ENCODE peak calls at places on chromosomes 12 and 14, in ten cellular contexts. One of them, this sample, is unnamed. For H4K20me1, the result is how much of the 10 kb centered on the place peaks cover.

GRCh38 chr12:29743072-29743471 is 40.7 kb downstream of the TMTC1 start:
- DNase-seq in HCT116: no peak
- DNase-seq in GM23248: no peak
- DNase-seq in H1: no peak
- DNase-seq in OCI-LY7: no peak
- DNase-seq in IMR-90: no peak
- DNase-seq in fibroblast of lung: no peak
- DNase-seq in neural progenitor cell: no peak
- DNase-seq in GM12878: no peak
- DNase-seq in MM.1S: no peak
- DNase-seq in this sample: no peak

GRCh38 chr12:23127701-23128100 is 502.7 kb downstream of the ETNK1 start:
- DNase-seq in HCT116: no peak
- DNase-seq in GM23248: no peak
- DNase-seq in H1: no peak
- DNase-seq in OCI-LY7: no peak
- DNase-seq in IMR-90: no peak
- DNase-seq in fibroblast of lung: no peak
- DNase-seq in neural progenitor cell: no peak
- DNase-seq in GM12878: no peak
- DNase-seq in MM.1S: no peak
- DNase-seq in this sample: no peak

GRCh38 chr12:3641428-3641883 is 111.5 kb downstream of the CRACR2A start:
- DNase-seq in HCT116: no peak
- DNase-seq in GM23248: peak
- DNase-seq in H1: no peak
- DNase-seq in OCI-LY7: no peak
- DNase-seq in IMR-90: peak
- DNase-seq in fibroblast of lung: peak
- DNase-seq in neural progenitor cell: no peak
- DNase-seq in GM12878: no peak
- DNase-seq in MM.1S: no peak
- DNase-seq in this sample: no peak

GRCh38 chr12:62292761-62293446 is 32.7 kb downstream of the USP15 start:
- DNase-seq in HCT116: no peak
- DNase-seq in GM23248: no peak
- DNase-seq in H1: no peak
- DNase-seq in OCI-LY7: no peak
- DNase-seq in IMR-90: no peak
- DNase-seq in fibroblast of lung: no peak
- DNase-seq in neural progenitor cell: no peak
- DNase-seq in GM12878: no peak
- DNase-seq in MM.1S: no peak
- DNase-seq in this sample: no peak

GRCh38 chr12:102811125-102811737 is 105.8 kb downstream of the PAH start:
- DNase-seq in HCT116: peak
- DNase-seq in GM23248: peak
- DNase-seq in H1: no peak
- DNase-seq in OCI-LY7: peak
- DNase-seq in IMR-90: no peak
- DNase-seq in fibroblast of lung: no peak
- DNase-seq in neural progenitor cell: peak
- DNase-seq in GM12878: no peak
- DNase-seq in MM.1S: peak
- DNase-seq in this sample: peak

GRCh38 chr12:4112290-4112689 is 161.3 kb upstream of the CCND2 start:
- DNase-seq in HCT116: no peak
- DNase-seq in GM23248: no peak
- DNase-seq in H1: no peak
- DNase-seq in OCI-LY7: no peak
- DNase-seq in IMR-90: no peak
- DNase-seq in fibroblast of lung: no peak
- DNase-seq in neural progenitor cell: no peak
- DNase-seq in GM12878: peak
- DNase-seq in MM.1S: no peak
- DNase-seq in this sample: no peak

GRCh38 chr14:100466111-100466856 is 120.9 kb downstream of the BEGAIN start:
- DNase-seq in HCT116: no peak
- DNase-seq in GM23248: no peak
- DNase-seq in H1: no peak
- DNase-seq in OCI-LY7: no peak
- DNase-seq in IMR-90: no peak
- DNase-seq in fibroblast of lung: no peak
- DNase-seq in neural progenitor cell: no peak
- DNase-seq in GM12878: no peak
- DNase-seq in MM.1S: no peak
- DNase-seq in this sample: peak

GRCh38 chr14:91202234-91202974 is 42.1 kb downstream of the GPR68 start:
- DNase-seq in HCT116: no peak
- DNase-seq in GM23248: peak
- DNase-seq in H1: no peak
- DNase-seq in OCI-LY7: no peak
- DNase-seq in IMR-90: no peak
- DNase-seq in fibroblast of lung: no peak
- DNase-seq in neural progenitor cell: peak
- DNase-seq in GM12878: no peak
- DNase-seq in MM.1S: no peak
- DNase-seq in this sample: no peak

GRCh38 chr12:46388427-46388992 is 15.9 kb upstream of the SLC38A2 start:
- DNase-seq in HCT116: no peak
- DNase-seq in GM23248: peak
- DNase-seq in H1: no peak
- DNase-seq in OCI-LY7: peak
- DNase-seq in IMR-90: peak
- DNase-seq in fibroblast of lung: no peak
- DNase-seq in neural progenitor cell: no peak
- DNase-seq in GM12878: peak
- DNase-seq in MM.1S: peak
- DNase-seq in this sample: no peak

GRCh38 chr14:95157987-95158712 is 821 bp upstream of the DICER1 start:
- DNase-seq in HCT116: no peak
- DNase-seq in GM23248: peak
- DNase-seq in H1: no peak
- DNase-seq in OCI-LY7: peak
- DNase-seq in IMR-90: no peak
- DNase-seq in fibroblast of lung: no peak
- DNase-seq in neural progenitor cell: no peak
- DNase-seq in GM12878: no peak
- DNase-seq in MM.1S: peak
- DNase-seq in this sample: peak

GRCh38 chr14:69580009-69580577 is 5.4 kb upstream of the CCDC177 start:
- DNase-seq in HCT116: peak
- DNase-seq in GM23248: peak
- DNase-seq in H1: no peak
- DNase-seq in OCI-LY7: peak
- DNase-seq in IMR-90: peak
- DNase-seq in fibroblast of lung: peak
- DNase-seq in neural progenitor cell: peak
- DNase-seq in GM12878: no peak
- DNase-seq in MM.1S: peak
- DNase-seq in this sample: peak

GRCh38 chr14:38762845-38763244 is 340.2 kb downstream of the SEC23A start:
- DNase-seq in HCT116: no peak
- DNase-seq in GM23248: no peak
- DNase-seq in H1: no peak
- DNase-seq in OCI-LY7: no peak
- DNase-seq in IMR-90: no peak
- DNase-seq in fibroblast of lung: no peak
- DNase-seq in neural progenitor cell: no peak
- DNase-seq in GM12878: no peak
- DNase-seq in MM.1S: no peak
- DNase-seq in this sample: no peak

GRCh38 chr12:116213885-116214527 is 63.5 kb downstream of the MED13L start:
- DNase-seq in HCT116: no peak
- DNase-seq in GM23248: no peak
- DNase-seq in H1: no peak
- DNase-seq in OCI-LY7: no peak
- DNase-seq in IMR-90: no peak
- DNase-seq in fibroblast of lung: no peak
- DNase-seq in neural progenitor cell: no peak
- DNase-seq in GM12878: no peak
- DNase-seq in MM.1S: no peak
- DNase-seq in this sample: no peak

GRCh38 chr12:92597997-92598396 is 104.8 kb upstream of the PLEKHG7 start:
- DNase-seq in HCT116: no peak
- DNase-seq in GM23248: peak
- DNase-seq in H1: no peak
- DNase-seq in OCI-LY7: no peak
- DNase-seq in IMR-90: peak
- DNase-seq in fibroblast of lung: peak
- DNase-seq in neural progenitor cell: no peak
- DNase-seq in GM12878: no peak
- DNase-seq in MM.1S: no peak
- DNase-seq in this sample: no peak

DNA sequence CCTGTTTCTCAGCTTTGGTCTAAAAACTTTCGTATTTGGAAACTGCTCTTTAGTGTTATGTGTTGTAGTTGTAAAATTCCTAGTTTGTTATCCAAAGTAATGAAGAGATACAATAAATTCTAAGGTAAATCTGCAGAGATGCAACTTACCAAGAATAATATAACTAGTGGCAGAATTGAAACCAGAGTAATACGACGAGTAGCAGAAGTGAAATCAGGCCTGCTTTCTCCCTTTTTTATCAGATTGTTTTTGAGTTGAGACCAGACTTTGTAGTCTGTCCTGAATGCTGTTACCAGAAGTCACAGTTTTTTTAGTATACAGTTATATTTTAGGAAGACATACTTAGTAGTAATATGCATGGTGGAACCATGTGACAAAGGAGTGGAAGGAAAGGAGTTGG is 12.5 kb downstream of the PAPOLA start:
- DNase-seq in HCT116: no peak
- DNase-seq in GM23248: no peak
- DNase-seq in H1: no peak
- DNase-seq in OCI-LY7: peak
- DNase-seq in IMR-90: no peak
- DNase-seq in fibroblast of lung: no peak
- DNase-seq in neural progenitor cell: no peak
- DNase-seq in GM12878: no peak
- DNase-seq in MM.1S: no peak
- DNase-seq in this sample: no peak
- H4K20me1 ChIP-seq in HCT116: half or more
- H4K20me1 ChIP-seq in GM23248: half or more
- H4K20me1 ChIP-seq in H1: under half
- H4K20me1 ChIP-seq in OCI-LY7: half or more
- H4K20me1 ChIP-seq in IMR-90: half or more
- H4K20me1 ChIP-seq in fibroblast of lung: under half
- H4K20me1 ChIP-seq in neural progenitor cell: half or more
- H4K20me1 ChIP-seq in GM12878: under half
- H4K20me1 ChIP-seq in MM.1S: under half
- H4K20me1 ChIP-seq in this sample: under half

GRCh38 chr12:105301696-105302095 is 28.8 kb upstream of the C12orf75 start:
- DNase-seq in HCT116: no peak
- DNase-seq in GM23248: no peak
- DNase-seq in H1: no peak
- DNase-seq in OCI-LY7: no peak
- DNase-seq in IMR-90: no peak
- DNase-seq in fibroblast of lung: no peak
- DNase-seq in neural progenitor cell: no peak
- DNase-seq in GM12878: no peak
- DNase-seq in MM.1S: no peak
- DNase-seq in this sample: no peak
- H4K20me1 ChIP-seq in HCT116: under half
- H4K20me1 ChIP-seq in GM23248: under half
- H4K20me1 ChIP-seq in H1: under half
- H4K20me1 ChIP-seq in OCI-LY7: under half
- H4K20me1 ChIP-seq in IMR-90: under half
- H4K20me1 ChIP-seq in fibroblast of lung: under half
- H4K20me1 ChIP-seq in neural progenitor cell: under half
- H4K20me1 ChIP-seq in GM12878: under half
- H4K20me1 ChIP-seq in MM.1S: under half
- H4K20me1 ChIP-seq in this sample: under half

GRCh38 chr12:69483700-69484099 is 13.5 kb downstream of the FRS2 start:
- DNase-seq in HCT116: no peak
- DNase-seq in GM23248: no peak
- DNase-seq in H1: no peak
- DNase-seq in OCI-LY7: no peak
- DNase-seq in IMR-90: no peak
- DNase-seq in fibroblast of lung: no peak
- DNase-seq in neural progenitor cell: no peak
- DNase-seq in GM12878: no peak
- DNase-seq in MM.1S: no peak
- DNase-seq in this sample: no peak

GRCh38 chr12:69480698-69481097 is 10.5 kb downstream of the FRS2 start:
- DNase-seq in HCT116: no peak
- DNase-seq in GM23248: no peak
- DNase-seq in H1: no peak
- DNase-seq in OCI-LY7: no peak
- DNase-seq in IMR-90: no peak
- DNase-seq in fibroblast of lung: no peak
- DNase-seq in neural progenitor cell: no peak
- DNase-seq in GM12878: no peak
- DNase-seq in MM.1S: no peak
- DNase-seq in this sample: no peak

GRCh38 chr12:69484428-69484827 is 14.2 kb downstream of the FRS2 start:
- DNase-seq in HCT116: no peak
- DNase-seq in GM23248: no peak
- DNase-seq in H1: no peak
- DNase-seq in OCI-LY7: no peak
- DNase-seq in IMR-90: no peak
- DNase-seq in fibroblast of lung: no peak
- DNase-seq in neural progenitor cell: no peak
- DNase-seq in GM12878: no peak
- DNase-seq in MM.1S: no peak
- DNase-seq in this sample: no peak

GRCh38 chr12:69479675-69480074 is 9.5 kb downstream of the FRS2 start:
- DNase-seq in HCT116: no peak
- DNase-seq in GM23248: no peak
- DNase-seq in H1: no peak
- DNase-seq in OCI-LY7: no peak
- DNase-seq in IMR-90: no peak
- DNase-seq in fibroblast of lung: no peak
- DNase-seq in neural progenitor cell: no peak
- DNase-seq in GM12878: no peak
- DNase-seq in MM.1S: no peak
- DNase-seq in this sample: no peak

GRCh38 chr12:69481133-69481532 is 10.9 kb downstream of the FRS2 start:
- DNase-seq in HCT116: no peak
- DNase-seq in GM23248: no peak
- DNase-seq in H1: no peak
- DNase-seq in OCI-LY7: no peak
- DNase-seq in IMR-90: no peak
- DNase-seq in fibroblast of lung: no peak
- DNase-seq in neural progenitor cell: no peak
- DNase-seq in GM12878: no peak
- DNase-seq in MM.1S: no peak
- DNase-seq in this sample: no peak
- H4K20me1 ChIP-seq in HCT116: under half
- H4K20me1 ChIP-seq in GM23248: under half
- H4K20me1 ChIP-seq in H1: under half
- H4K20me1 ChIP-seq in OCI-LY7: under half
- H4K20me1 ChIP-seq in IMR-90: half or more
- H4K20me1 ChIP-seq in fibroblast of lung: under half
- H4K20me1 ChIP-seq in neural progenitor cell: under half
- H4K20me1 ChIP-seq in GM12878: under half
- H4K20me1 ChIP-seq in MM.1S: under half
- H4K20me1 ChIP-seq in this sample: under half

DNA sequence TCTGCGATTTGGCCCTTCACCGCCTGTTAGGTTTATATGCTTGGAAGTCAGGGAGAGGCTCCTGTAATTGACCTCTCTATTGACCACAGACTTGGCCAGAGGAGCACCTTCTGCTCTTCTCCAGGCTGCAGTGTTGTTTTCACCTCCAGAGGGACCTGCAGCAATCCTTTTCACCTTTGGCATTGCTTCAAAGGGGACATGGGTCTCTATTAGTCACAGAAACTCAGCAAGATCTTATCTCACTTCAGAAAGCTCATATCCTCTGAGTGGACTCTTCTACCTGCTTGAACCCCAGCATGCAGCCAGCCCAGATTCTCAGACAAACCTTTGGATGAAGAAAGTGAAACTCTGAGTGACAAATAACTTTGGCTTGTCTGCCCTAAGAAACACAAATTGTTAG is 339.3 kb downstream of the NRXN3 start:
- DNase-seq in HCT116: no peak
- DNase-seq in GM23248: no peak
- DNase-seq in H1: no peak
- DNase-seq in OCI-LY7: no peak
- DNase-seq in IMR-90: no peak
- DNase-seq in fibroblast of lung: no peak
- DNase-seq in neural progenitor cell: no peak
- DNase-seq in GM12878: no peak
- DNase-seq in MM.1S: no peak
- DNase-seq in this sample: no peak
- H4K20me1 ChIP-seq in HCT116: under half
- H4K20me1 ChIP-seq in GM23248: under half
- H4K20me1 ChIP-seq in H1: under half
- H4K20me1 ChIP-seq in OCI-LY7: under half
- H4K20me1 ChIP-seq in IMR-90: under half
- H4K20me1 ChIP-seq in fibroblast of lung: under half
- H4K20me1 ChIP-seq in neural progenitor cell: under half
- H4K20me1 ChIP-seq in GM12878: under half
- H4K20me1 ChIP-seq in MM.1S: under half
- H4K20me1 ChIP-seq in this sample: under half

This sample was measured in H9.